ENCODE peak calls at places on chromosomes 12 and 14, in six cellular contexts. H is adrenal gland, G is lower lobe of right lung, O is endothelial cell of umbilical vein, M is left ventricle myocardium inferior, S is GM23248. A is an unnamed sample.

GRCh38 chr12:84697141-84697540 is 215.5 kb downstream of the SLC6A15 start:
- DNase-seq in H (no peak), G (no peak), O (no peak), M (no peak), S (peak; percentile 31), A (no peak)

GRCh38 chr12:3041558-3042164 is 35.5 kb upstream of the TSPAN9 start:
- DNase-seq in H (peak; percentile 48), G (no peak), O (peak; percentile 68), M (no peak), S (peak; percentile 82), A (peak; percentile 96)

GRCh38 chr12:51706206-51706605 is 115.2 kb downstream of the SCN8A start:
- DNase-seq in H (no peak), G (no peak), O (peak; percentile 44), M (no peak), S (no peak), A (peak; percentile 63)

GRCh38 chr14:53306926-53307325 is 153.8 kb upstream of the DDHD1 start:
- DNase-seq in H (no peak), G (no peak), O (no peak), M (no peak), S (peak; percentile 68), A (no peak)

GRCh38 chr12:52009081-52009751 is 2.5 kb downstream of the TAMALIN start:
- DNase-seq in H (no peak), G (no peak), O (peak; percentile 46), M (no peak), S (no peak), A (no peak)

GRCh38 chr12:79344855-79345840 is 345.6 kb downstream of the PAWR start:
- DNase-seq in H (peak; percentile 18), G (no peak), O (peak; percentile 54), M (no peak), S (peak; percentile 37), A (peak; percentile 81)

GRCh38 chr12:76029982-76030377 is 1.6 kb downstream of the PHLDA1 start:
- DNase-seq in H (peak; percentile 28), G (no peak), O (peak; percentile 59), M (no peak), S (peak; percentile 59), A (peak; percentile 63)

GRCh38 chr14:105855246-105855892 is 329.0 kb downstream of the TMEM121 start:
- DNase-seq in H (no peak), G (peak; percentile 37), O (no peak), M (peak; percentile 7), S (no peak), A (no peak)

GRCh38 chr12:115944851-115945496 is 332.5 kb downstream of the MED13L start:
- DNase-seq in H (no peak), G (no peak), O (no peak), M (no peak), S (no peak), A (no peak)

GRCh38 chr12:113346387-113346786 is 11.5 kb upstream of the SLC8B1 start:
- DNase-seq in H (no peak), G (no peak), O (no peak), M (no peak), S (no peak), A (no peak)

GRCh38 chr12:131806654-131807053 is 21.5 kb upstream of the MMP17 start:
- DNase-seq in H (no peak), G (peak; percentile 4), O (no peak), M (no peak), S (no peak), A (no peak)

GRCh38 chr14:70982204-70982603 is 74.9 kb downstream of the PCNX1 start:
- DNase-seq in H (no peak), G (no peak), O (peak; percentile 31), M (no peak), S (no peak), A (no peak)

DNA sequence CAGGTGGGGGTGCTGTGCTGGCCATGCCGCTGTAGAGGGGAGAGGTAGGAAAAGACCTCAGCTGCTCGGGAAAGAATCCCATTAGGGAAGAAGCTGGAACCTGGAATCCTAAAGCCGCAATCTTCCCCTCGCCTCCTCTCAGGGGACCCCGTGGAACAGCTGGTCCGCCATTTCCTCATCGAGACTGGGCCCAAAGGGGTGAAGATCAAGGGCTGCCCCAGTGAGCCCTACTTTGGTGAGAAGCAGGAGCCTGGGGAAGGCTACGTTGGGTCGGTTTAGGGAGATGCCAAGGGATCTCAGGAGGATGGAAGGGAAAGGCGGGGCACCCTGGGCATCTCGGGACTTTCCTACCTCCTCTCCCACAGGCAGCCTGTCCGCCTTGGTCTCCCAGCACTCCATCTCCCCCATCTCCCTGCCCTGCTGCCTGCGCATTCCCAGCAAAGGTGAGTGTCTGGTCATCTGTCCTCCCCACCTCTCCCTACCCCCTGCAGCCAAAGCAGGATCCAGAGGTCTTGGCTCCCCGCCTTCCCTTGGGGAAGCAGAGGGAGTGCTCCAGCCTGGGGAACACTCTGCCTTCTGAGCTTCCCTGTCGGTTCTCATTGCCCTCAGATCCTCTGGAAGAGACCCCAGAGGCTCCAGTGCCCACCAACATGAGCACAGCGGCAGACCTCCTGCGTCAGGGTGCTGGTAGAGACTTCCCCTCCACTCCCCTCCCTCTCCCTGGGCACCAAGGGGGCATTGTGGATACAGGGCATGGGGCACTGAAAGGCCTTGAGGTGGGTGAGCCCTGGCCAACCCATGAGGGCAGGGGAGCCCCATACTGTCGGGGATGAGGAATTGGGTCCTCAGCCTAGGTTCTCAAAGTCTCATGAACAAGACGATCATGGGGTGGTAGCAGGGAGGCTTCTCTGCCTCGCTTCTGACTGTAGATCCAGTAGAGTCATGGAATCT is 12.4 kb downstream of the TNS2 start:
- DNase-seq in H (no peak), G (no peak), O (no peak), M (no peak), S (no peak), A (no peak)
- H3K4me1 ChIP-seq in H (peaks cover 13% of the 10 kb centered on the region), G (peaks cover 53% of the 10 kb centered on the region), O (peaks cover 24% of the 10 kb centered on the region), M (peaks cover 99% of the 10 kb centered on the region), S (peaks cover 22% of the 10 kb centered on the region), A (no peaks in the 10 kb centered on the region)

DNA sequence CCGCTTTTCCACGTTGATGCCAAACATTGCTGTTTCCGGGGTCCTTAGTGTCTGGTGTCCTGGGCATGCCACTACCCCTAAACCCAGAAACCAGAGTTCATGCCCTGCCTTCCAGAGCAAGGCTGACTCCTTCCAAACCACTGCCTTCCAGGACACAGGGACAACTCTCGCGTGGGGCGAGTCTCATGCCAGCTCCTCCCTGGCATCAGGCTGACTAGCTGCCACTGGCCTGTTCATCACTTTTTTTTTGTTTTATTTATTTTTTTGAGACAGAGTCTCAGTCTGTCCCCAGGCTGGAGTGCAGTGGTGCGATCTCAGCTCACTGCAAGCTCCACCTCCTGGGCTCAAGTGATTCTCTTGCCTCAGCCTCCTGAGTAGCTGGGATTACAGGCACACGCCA is 4.8 kb downstream of the SETD1B start:
- DNase-seq in H (no peak), G (no peak), O (no peak), M (no peak), S (no peak), A (no peak)
- H3K36me3 ChIP-seq in H (peaks cover 41% of the 10 kb centered on the region), G (peaks cover 43% of the 10 kb centered on the region), O (peaks cover 27% of the 10 kb centered on the region), M (peaks cover 44% of the 10 kb centered on the region), S (peaks cover 7% of the 10 kb centered on the region), A (peaks cover 2% of the 10 kb centered on the region)

DNA sequence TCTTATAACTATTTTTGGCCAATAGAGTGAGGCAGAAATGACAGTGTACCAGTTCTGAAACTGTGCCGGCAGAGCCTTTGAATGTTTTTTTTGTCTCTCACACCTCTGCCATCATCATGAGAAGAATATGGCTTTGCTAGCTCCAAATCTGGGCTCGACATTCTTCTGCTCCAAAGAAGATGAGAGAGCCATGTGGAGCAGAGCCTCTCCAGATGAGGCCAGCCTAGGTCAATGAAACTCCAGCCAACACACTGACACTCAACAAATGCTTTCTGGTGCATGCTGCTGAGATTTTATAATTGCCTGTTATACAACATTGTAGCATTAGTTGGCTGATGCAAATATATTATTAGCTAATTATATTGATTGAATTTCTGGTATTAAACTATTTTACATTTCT is 154.7 kb downstream of the SLC38A4 start:
- DNase-seq in H (no peak), G (no peak), O (no peak), M (no peak), S (no peak), A (no peak)
- H3K4me1 ChIP-seq in H (no peaks in the 10 kb centered on the region), G (no peaks in the 10 kb centered on the region), O (peaks cover 8% of the 10 kb centered on the region), M (peaks cover 9% of the 10 kb centered on the region), S (peaks cover 38% of the 10 kb centered on the region), A (no peaks in the 10 kb centered on the region)

GRCh38 chr12:91163116-91163515 is 19.5 kb downstream of the DCN start:
- DNase-seq in H (no peak), G (no peak), O (no peak), M (no peak), S (no peak), A (no peak)
- H3K36me3 ChIP-seq in H (no peaks in the 10 kb centered on the region), G (no peaks in the 10 kb centered on the region), O (no peaks in the 10 kb centered on the region), M (no peaks in the 10 kb centered on the region), S (peaks cover 66% of the 10 kb centered on the region), A (no peaks in the 10 kb centered on the region)

GRCh38 chr14:103833711-103834110 is 13.7 kb downstream of the PPP1R13B start:
- DNase-seq in H (no peak), G (no peak), O (no peak), M (no peak), S (no peak), A (peak; percentile 66)
- H3K4me1 ChIP-seq in H (no peaks in the 10 kb centered on the region), G (peaks cover 22% of the 10 kb centered on the region), O (peaks cover 9% of the 10 kb centered on the region), M (peaks cover 85% of the 10 kb centered on the region), S (peaks cover 1% of the 10 kb centered on the region), A (no peaks in the 10 kb centered on the region)

GRCh38 chr14:91317381-91318313 is 73.1 kb upstream of the GPR68 start:
- DNase-seq in H (peak; percentile 49), G (peak; percentile 91), O (peak; percentile 52), M (peak; percentile 82), S (peak; percentile 21), A (no peak)
- H3K36me3 ChIP-seq in H (no peaks in the 10 kb centered on the region), G (peaks cover 53% of the 10 kb centered on the region), O (peaks cover 42% of the 10 kb centered on the region), M (peaks cover 5% of the 10 kb centered on the region), S (no peaks in the 10 kb centered on the region), A (peaks cover 12% of the 10 kb centered on the region)

A was measured in mesendoderm.